ENCODE peak calls at places on chromosomes 2 and 18, in seven cellular contexts. U, I, R, E, N, T and W are unnamed samples.

GRCh38 chr2:111930875-111931274 is 32.5 kb downstream of the MERTK start:
- DNase-seq in I (no peak), N (peak), E (peak), U (no peak), R (no peak), T (no peak), W (peak)

GRCh38 chr18:68734311-68734710 is 19.4 kb upstream of the TMX3 start:
- DNase-seq in I (no peak), U (no peak), R (no peak), N (no peak), E (peak), T (no peak), W (peak)

GRCh38 chr18:12880532-12880892 is 3.5 kb downstream of the PTPN2 start:
- DNase-seq in E (no peak), I (no peak), N (no peak), U (no peak), R (no peak), T (no peak), W (no peak)

GRCh38 chr2:47004905-47005495 is 89.4 kb upstream of the MCFD2 start:
- DNase-seq in I (no peak), U (no peak), T (no peak), R (no peak), N (no peak), E (no peak), W (no peak)

GRCh38 chr18:55982992-55983391 is 395.0 kb upstream of the TCF4 start:
- DNase-seq in I (no peak), T (no peak), E (peak), U (no peak), R (no peak), N (no peak), W (no peak)

GRCh38 chr2:234110219-234110618 is 59.7 kb downstream of the SPP2 start:
- DNase-seq in I (no peak), N (no peak), E (no peak), R (no peak), T (no peak), U (no peak), W (no peak)

GRCh38 chr2:238271061-238271554 is 17.3 kb downstream of the PER2 start:
- DNase-seq in T (no peak), E (no peak), R (no peak), U (no peak), N (no peak), I (no peak), W (no peak)

GRCh38 chr2:175619591-175619990 is 382.5 kb downstream of the LNPK start:
- DNase-seq in U (no peak), R (no peak), E (no peak), N (no peak), T (no peak), I (no peak), W (no peak)

GRCh38 chr18:74604366-74604765 is 6.7 kb downstream of the ZNF407 start:
- DNase-seq in I (no peak), R (no peak), N (no peak), E (peak), T (no peak), U (no peak), W (no peak)

GRCh38 chr2:236033462-236033861 is 134.7 kb downstream of the GBX2 start:
- DNase-seq in N (no peak), I (no peak), U (no peak), T (no peak), E (no peak), R (no peak), W (no peak)

GRCh38 chr2:100392715-100393114 is 24.8 kb downstream of the CHST10 start:
- DNase-seq in I (no peak), U (no peak), E (no peak), T (no peak), N (no peak), R (no peak), W (no peak)

GRCh38 chr2:105301646-105302045 is 27.9 kb downstream of the TGFBRAP1 start:
- DNase-seq in I (no peak), R (no peak), U (no peak), E (no peak), N (no peak), T (no peak), W (no peak)

GRCh38 chr2:37816036-37816435 is 109.1 kb upstream of the RMDN2 start:
- DNase-seq in N (no peak), I (no peak), U (no peak), T (no peak), E (no peak), R (no peak), W (no peak)